ENCODE peak calls at places on chromosomes 2 and 18, in seven cellular contexts. One of them, this sample, is unnamed.

GRCh38 chr2:200681731-200682130 is 95.9 kb downstream of the AOX1 start:
- ATAC-seq in HCT116: no peak
- ATAC-seq in naive thymus-derived CD4-positive, alpha-beta T cell: no peak
- ATAC-seq in gastroesophageal sphincter: peak
- ATAC-seq in effector memory CD8-positive, alpha-beta T cell: no peak
- ATAC-seq in SK-N-SH treated with all-trans-retinoic acid at 6 μM for 48 hours: no peak
- ATAC-seq in upper lobe of right lung: no peak
- ATAC-seq in this sample: no peak

GRCh38 chr2:180180511-180180910 is 173.4 kb upstream of the CWC22 start:
- ATAC-seq in gastroesophageal sphincter: no peak
- ATAC-seq in upper lobe of right lung: no peak
- ATAC-seq in effector memory CD8-positive, alpha-beta T cell: no peak
- ATAC-seq in HCT116: no peak
- ATAC-seq in SK-N-SH treated with all-trans-retinoic acid at 6 μM for 48 hours: no peak
- ATAC-seq in naive thymus-derived CD4-positive, alpha-beta T cell: no peak
- ATAC-seq in this sample: no peak

GRCh38 chr18:12000072-12000659 is 18.9 kb downstream of the IMPA2 start:
- ATAC-seq in upper lobe of right lung: no peak
- ATAC-seq in gastroesophageal sphincter: no peak
- ATAC-seq in naive thymus-derived CD4-positive, alpha-beta T cell: no peak
- ATAC-seq in SK-N-SH treated with all-trans-retinoic acid at 6 μM for 48 hours: no peak
- ATAC-seq in effector memory CD8-positive, alpha-beta T cell: no peak
- ATAC-seq in HCT116: no peak
- ATAC-seq in this sample: no peak

GRCh38 chr2:215754546-215754945 is 258.8 kb downstream of the MREG start:
- ATAC-seq in upper lobe of right lung: peak
- ATAC-seq in effector memory CD8-positive, alpha-beta T cell: no peak
- ATAC-seq in SK-N-SH treated with all-trans-retinoic acid at 6 μM for 48 hours: no peak
- ATAC-seq in HCT116: no peak
- ATAC-seq in naive thymus-derived CD4-positive, alpha-beta T cell: no peak
- ATAC-seq in gastroesophageal sphincter: no peak
- ATAC-seq in this sample: no peak

GRCh38 chr2:8119782-8120551 is 561.9 kb upstream of the ID2 start:
- ATAC-seq in upper lobe of right lung: peak
- ATAC-seq in naive thymus-derived CD4-positive, alpha-beta T cell: no peak
- ATAC-seq in gastroesophageal sphincter: peak
- ATAC-seq in effector memory CD8-positive, alpha-beta T cell: no peak
- ATAC-seq in HCT116: no peak
- ATAC-seq in SK-N-SH treated with all-trans-retinoic acid at 6 μM for 48 hours: peak
- ATAC-seq in this sample: peak

GRCh38 chr18:74571895-74572680 is 25.6 kb upstream of the ZNF407 start:
- ATAC-seq in gastroesophageal sphincter: no peak
- ATAC-seq in SK-N-SH treated with all-trans-retinoic acid at 6 μM for 48 hours: no peak
- ATAC-seq in naive thymus-derived CD4-positive, alpha-beta T cell: no peak
- ATAC-seq in upper lobe of right lung: no peak
- ATAC-seq in effector memory CD8-positive, alpha-beta T cell: no peak
- ATAC-seq in HCT116: no peak
- ATAC-seq in this sample: no peak

GRCh38 chr2:159614534-159615186 is 1.7 kb downstream of the BAZ2B start:
- ATAC-seq in naive thymus-derived CD4-positive, alpha-beta T cell: no peak
- ATAC-seq in effector memory CD8-positive, alpha-beta T cell: no peak
- ATAC-seq in upper lobe of right lung: no peak
- ATAC-seq in SK-N-SH treated with all-trans-retinoic acid at 6 μM for 48 hours: peak
- ATAC-seq in HCT116: peak
- ATAC-seq in gastroesophageal sphincter: peak
- ATAC-seq in this sample: no peak

GRCh38 chr18:45063246-45064038 is 382.8 kb downstream of the SETBP1 start:
- ATAC-seq in gastroesophageal sphincter: no peak
- ATAC-seq in HCT116: no peak
- ATAC-seq in SK-N-SH treated with all-trans-retinoic acid at 6 μM for 48 hours: no peak
- ATAC-seq in naive thymus-derived CD4-positive, alpha-beta T cell: no peak
- ATAC-seq in effector memory CD8-positive, alpha-beta T cell: no peak
- ATAC-seq in upper lobe of right lung: no peak
- ATAC-seq in this sample: no peak

GRCh38 chr18:56662502-56662901 is 11.3 kb downstream of the WDR7 start:
- ATAC-seq in naive thymus-derived CD4-positive, alpha-beta T cell: no peak
- ATAC-seq in effector memory CD8-positive, alpha-beta T cell: no peak
- ATAC-seq in gastroesophageal sphincter: no peak
- ATAC-seq in SK-N-SH treated with all-trans-retinoic acid at 6 μM for 48 hours: no peak
- ATAC-seq in HCT116: no peak
- ATAC-seq in upper lobe of right lung: no peak
- ATAC-seq in this sample: no peak

GRCh38 chr2:170985407-170985806 is 56.4 kb downstream of the GORASP2 start:
- ATAC-seq in upper lobe of right lung: no peak
- ATAC-seq in HCT116: no peak
- ATAC-seq in SK-N-SH treated with all-trans-retinoic acid at 6 μM for 48 hours: no peak
- ATAC-seq in gastroesophageal sphincter: no peak
- ATAC-seq in naive thymus-derived CD4-positive, alpha-beta T cell: no peak
- ATAC-seq in effector memory CD8-positive, alpha-beta T cell: no peak
- ATAC-seq in this sample: no peak

GRCh38 chr2:220167956-220168355 is 540.5 kb downstream of the SLC4A3 start:
- ATAC-seq in gastroesophageal sphincter: no peak
- ATAC-seq in effector memory CD8-positive, alpha-beta T cell: no peak
- ATAC-seq in upper lobe of right lung: no peak
- ATAC-seq in naive thymus-derived CD4-positive, alpha-beta T cell: no peak
- ATAC-seq in HCT116: no peak
- ATAC-seq in SK-N-SH treated with all-trans-retinoic acid at 6 μM for 48 hours: no peak
- ATAC-seq in this sample: no peak

GRCh38 chr2:55159037-55159651 is 72.9 kb downstream of the CLHC1 start:
- ATAC-seq in HCT116: no peak
- ATAC-seq in gastroesophageal sphincter: peak
- ATAC-seq in effector memory CD8-positive, alpha-beta T cell: no peak
- ATAC-seq in SK-N-SH treated with all-trans-retinoic acid at 6 μM for 48 hours: no peak
- ATAC-seq in naive thymus-derived CD4-positive, alpha-beta T cell: peak
- ATAC-seq in upper lobe of right lung: peak
- ATAC-seq in this sample: no peak

GRCh38 chr18:8721716-8722115 is 16.4 kb downstream of the MTCL1 start:
- ATAC-seq in SK-N-SH treated with all-trans-retinoic acid at 6 μM for 48 hours: peak
- ATAC-seq in naive thymus-derived CD4-positive, alpha-beta T cell: no peak
- ATAC-seq in gastroesophageal sphincter: no peak
- ATAC-seq in HCT116: peak
- ATAC-seq in upper lobe of right lung: peak
- ATAC-seq in effector memory CD8-positive, alpha-beta T cell: no peak
- ATAC-seq in this sample: no peak